ENCODE peak calls at places on chromosomes 4 and X, in ten cellular contexts. U is fibroblast of lung; P is cardiac muscle cell; R is CD8-positive, alpha-beta T cell; Q is CD8-positive, alpha-beta memory T cell; T is neural progenitor cell; D is neuronal stem cell; H is CD4-positive, alpha-beta memory T cell; K is endothelial cell of umbilical vein; A is IMR-90. F is an unnamed sample. For H3K27me3, the result is how much of the 10 kb centered on the place peaks cover.

GRCh38 chr4:126582737-126583136 is 1050.0 kb upstream of the INTU start:
- DNase-seq in T (peak), Q (no peak), P (no peak), R (no peak), H (no peak), K (no peak), A (peak), U (no peak), D (no peak), F (no peak)

GRCh38 chrX:152601848-152602616 is 35.7 kb upstream of the GABRQ start:
- DNase-seq in Q (no peak), R (no peak), D (no peak), T (peak), P (no peak), K (no peak), H (no peak), U (peak), A (no peak), F (no peak)

GRCh38 chr4:137310593-137311490 is 221.5 kb downstream of the PCDH18 start:
- DNase-seq in Q (no peak), R (no peak), D (no peak), P (no peak), A (peak), U (peak), H (no peak), K (no peak), T (no peak), F (no peak)

GRCh38 chr4:158873795-158874359 is 105.1 kb downstream of the FNIP2 start:
- DNase-seq in K (peak), Q (no peak), U (peak), D (no peak), H (no peak), R (no peak), T (no peak), P (no peak), A (peak), F (no peak)

GRCh38 chrX:144627947-144628346 is 619.4 kb upstream of the SPANXN1 start:
- DNase-seq in D (no peak), A (no peak), H (no peak), U (no peak), P (no peak), K (no peak), Q (no peak), T (no peak), R (no peak), F (no peak)

GRCh38 chr4:56375458-56375857 is 11.8 kb downstream of the AASDH start:
- DNase-seq in U (peak), D (no peak), A (no peak), T (no peak), R (no peak), P (no peak), K (no peak), H (no peak), Q (no peak), F (no peak)

GRCh38 chr4:120841580-120841979 is 80.9 kb downstream of the PRDM5 start:
- DNase-seq in H (no peak), A (peak), K (no peak), Q (no peak), T (no peak), R (no peak), U (peak), P (no peak), D (no peak), F (no peak)

GRCh38 chrX:13090261-13091110 is 46.1 kb upstream of the FAM9C start:
- DNase-seq in D (no peak), K (peak), P (no peak), R (no peak), Q (no peak), A (peak), T (no peak), U (no peak), H (no peak), F (no peak)

GRCh38 chr4:77146426-77147399 is 10.3 kb upstream of the CCNG2 start:
- DNase-seq in D (no peak), P (no peak), A (no peak), U (peak), H (no peak), Q (no peak), K (peak), T (no peak), R (no peak), F (no peak)

GRCh38 chr4:10123227-10124101 is 6.9 kb upstream of the WDR1 start:
- DNase-seq in H (no peak), Q (no peak), P (no peak), R (no peak), D (no peak), T (peak), K (peak), U (peak), A (peak), F (no peak)

GRCh38 chr4:109701566-109702399 is 1.5 kb downstream of the CASP6 start:
- DNase-seq in A (no peak), R (no peak), T (peak), H (peak), K (peak), P (no peak), U (no peak), Q (no peak), D (no peak), F (no peak)

GRCh38 chrX:150870487-150871340 is 27.8 kb downstream of the CD99L2 start:
- DNase-seq in K (no peak), U (no peak), P (no peak), D (no peak), Q (no peak), H (no peak), R (no peak), T (no peak), A (peak), F (no peak)

GRCh38 chr4:22170353-22170752 is 221.8 kb upstream of the KCNIP4 start:
- DNase-seq in T (no peak), U (peak), K (no peak), Q (no peak), A (peak), H (no peak), P (no peak), R (no peak), D (no peak), F (no peak)

GRCh38 chrX:150899191-150899757 is 806 bp upstream of the CD99L2 start:
- DNase-seq in H (peak), R (no peak), A (peak), Q (peak), D (no peak), K (peak), T (peak), U (peak), P (peak), F (peak)

GRCh38 chr4:67275179-67275750 is 270.0 kb downstream of the CENPC start:
- DNase-seq in T (no peak), H (no peak), K (no peak), U (no peak), R (no peak), Q (no peak), D (no peak), P (no peak), A (no peak), F (no peak)

GRCh38 chr4:151035321-151035720 is 20.2 kb upstream of the LRBA start:
- DNase-seq in T (no peak), K (no peak), P (no peak), A (no peak), H (no peak), D (no peak), R (no peak), U (no peak), Q (no peak), F (no peak)

GRCh38 chr4:146335763-146336412 is 121.5 kb downstream of the REELD1 start:
- DNase-seq in T (no peak), P (no peak), K (peak), H (no peak), R (no peak), U (no peak), Q (no peak), D (no peak), A (no peak), F (no peak)

GRCh38 chr4:55445921-55446577 is 50.3 kb downstream of the TMEM165 start:
- DNase-seq in K (no peak), H (no peak), D (no peak), U (peak), A (peak), R (no peak), P (no peak), Q (no peak), T (no peak), F (no peak)

GRCh38 chr4:154927126-154927525 is 146.1 kb downstream of the RBM46 start:
- DNase-seq in R (no peak), Q (no peak), P (no peak), T (no peak), D (no peak), U (no peak), K (no peak), H (no peak), A (no peak), F (no peak)

GRCh38 chrX:44400588-44400987 is 57.1 kb upstream of the EFHC2 start:
- DNase-seq in D (no peak), A (peak), U (peak), Q (no peak), T (no peak), H (no peak), K (peak), R (no peak), P (no peak), F (no peak)

GRCh38 chrX:53383376-53384087 is 38.9 kb downstream of the SMC1A start:
- DNase-seq in U (no peak), A (no peak), D (no peak), T (no peak), R (no peak), H (no peak), Q (no peak), P (no peak), K (peak), F (no peak)

GRCh38 chrX:91279479-91279878 is 155.2 kb upstream of the PABPC5 start:
- DNase-seq in T (no peak), U (no peak), K (no peak), D (no peak), H (no peak), R (no peak), P (no peak), A (no peak), Q (no peak), F (no peak)

GRCh38 chr4:106583567-106583966 is 215.0 kb upstream of the GIMD1 start:
- DNase-seq in A (peak), K (peak), P (no peak), R (no peak), H (no peak), T (no peak), U (peak), D (no peak), Q (no peak), F (no peak)

GRCh38 chr4:17189322-17189721 is 290.9 kb upstream of the LDB2 start:
- DNase-seq in D (no peak), T (no peak), A (peak), R (no peak), P (no peak), U (peak), Q (no peak), H (no peak), K (no peak), F (no peak)

GRCh38 chrX:16853537-16853936 is 16.6 kb downstream of the RBBP7 start:
- DNase-seq in K (no peak), D (no peak), P (no peak), T (no peak), A (peak), U (no peak), R (no peak), Q (no peak), H (no peak), F (no peak)

GRCh38 chr4:23837366-23837765 is 52.5 kb downstream of the PPARGC1A start:
- DNase-seq in P (no peak), H (no peak), A (no peak), Q (no peak), D (no peak), T (no peak), R (no peak), K (no peak), U (no peak), F (no peak)

GRCh38 chrX:39577976-39578962 is 519.5 kb downstream of the BCOR start:
- DNase-seq in H (peak), T (no peak), P (no peak), U (peak), Q (no peak), A (no peak), D (no peak), K (no peak), R (peak), F (no peak)

GRCh38 chr4:102780476-102781144 is 19.8 kb upstream of the MANBA start:
- DNase-seq in A (peak), D (no peak), Q (no peak), T (no peak), K (no peak), U (peak), P (peak), H (no peak), R (no peak), F (no peak)

GRCh38 chr4:184891765-184892164 is 66.0 kb upstream of the ACSL1 start:
- DNase-seq in Q (no peak), U (no peak), H (no peak), K (no peak), T (no peak), D (no peak), P (no peak), R (no peak), A (no peak), F (no peak)

GRCh38 chr4:77220841-77221613 is 64.0 kb downstream of the CCNG2 start:
- DNase-seq in H (no peak), K (no peak), T (no peak), R (no peak), Q (no peak), P (peak), D (no peak), A (peak), U (peak), F (peak)

GRCh38 chrX:9171841-9172240 is 137.9 kb upstream of the FAM9B start:
- DNase-seq in K (peak), U (peak), R (no peak), Q (no peak), T (no peak), A (peak), P (no peak), D (no peak), H (no peak), F (no peak)

GRCh38 chr4:117134386-117134785 is 49.0 kb upstream of the TRAM1L1 start:
- DNase-seq in P (peak), H (no peak), Q (no peak), A (peak), T (peak), D (peak), R (no peak), K (peak), U (peak), F (no peak)

GRCh38 chr4:113435893-113436292 is 325.6 kb downstream of the CAMK2D start:
- DNase-seq in U (peak), P (no peak), A (peak), T (no peak), R (no peak), D (no peak), Q (no peak), K (peak), H (no peak), F (peak)

GRCh38 chr4:102438873-102439614 is 62.1 kb upstream of the NFKB1 start:
- DNase-seq in R (no peak), A (peak), T (no peak), Q (no peak), D (no peak), P (no peak), H (no peak), K (peak), U (peak), F (no peak)

GRCh38 chr4:100762738-100763137 is 244.9 kb upstream of the EMCN start:
- DNase-seq in T (no peak), P (no peak), Q (no peak), A (no peak), D (no peak), R (no peak), K (no peak), H (no peak), U (no peak), F (no peak)

GRCh38 chrX:12401252-12401651 is 263.0 kb downstream of the FRMPD4 start:
- DNase-seq in U (no peak), A (no peak), Q (no peak), P (no peak), T (no peak), R (no peak), D (no peak), K (no peak), H (no peak), F (no peak)

GRCh38 chr4:101345271-101345595 is 2.1 kb downstream of the PPP3CA start:
- DNase-seq in P (no peak), R (no peak), Q (no peak), H (no peak), T (no peak), K (peak), A (peak), D (no peak), U (peak), F (no peak)

GRCh38 chrX:17082831-17083230 is 136.4 kb downstream of the REPS2 start:
- DNase-seq in R (no peak), A (no peak), Q (no peak), H (no peak), T (peak), D (no peak), P (no peak), U (peak), K (peak), F (no peak)

GRCh38 chrX:22351966-22352365 is 79.3 kb downstream of the CBLL2 start:
- DNase-seq in T (no peak), H (no peak), R (no peak), Q (no peak), K (peak), A (no peak), D (no peak), U (no peak), P (no peak), F (no peak)

DNA sequence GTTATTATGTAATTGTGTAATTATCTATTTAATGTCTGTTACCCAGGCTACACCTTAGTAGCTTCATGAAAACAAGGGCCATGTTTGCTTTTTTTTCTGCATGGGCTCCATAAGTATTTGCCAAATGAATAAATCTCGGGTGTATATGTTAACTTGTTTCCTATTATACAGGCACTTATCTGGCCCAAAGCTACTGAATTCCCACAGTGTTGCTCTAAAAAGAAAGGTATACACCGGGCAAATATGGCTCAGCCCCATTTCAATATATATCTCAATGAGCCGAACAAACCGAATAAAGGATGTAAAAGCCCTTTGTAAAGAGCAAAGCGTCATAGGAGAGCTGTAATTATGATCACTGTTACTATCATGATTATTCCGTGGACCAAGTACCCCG is 767 bp downstream of the PAQR3 start:
- DNase-seq in A (no peak), H (peak), U (no peak), T (no peak), P (no peak), D (no peak), Q (no peak), R (no peak), K (no peak), F (no peak)
- H3K27ac ChIP-seq in A (no peak), H (peak), U (peak), T (no peak), P (no peak), D (no peak), Q (peak), R (peak), K (peak), F (no peak)

GRCh38 chr4:90318208-90318607 is 191.0 kb downstream of the CCSER1 start:
- DNase-seq in R (no peak), U (peak), P (no peak), Q (no peak), T (no peak), D (no peak), H (no peak), K (peak), A (peak), F (no peak)

GRCh38 chr4:90317785-90318184 is 190.6 kb downstream of the CCSER1 start:
- DNase-seq in D (no peak), P (no peak), U (peak), A (peak), Q (no peak), T (no peak), R (no peak), K (peak), H (no peak), F (no peak)
- H3K4me3 ChIP-seq in D (no peak), P (no peak), U (peak), A (peak), Q (no peak), T (no peak), R (no peak), K (no peak), H (no peak), F (no peak)

DNA sequence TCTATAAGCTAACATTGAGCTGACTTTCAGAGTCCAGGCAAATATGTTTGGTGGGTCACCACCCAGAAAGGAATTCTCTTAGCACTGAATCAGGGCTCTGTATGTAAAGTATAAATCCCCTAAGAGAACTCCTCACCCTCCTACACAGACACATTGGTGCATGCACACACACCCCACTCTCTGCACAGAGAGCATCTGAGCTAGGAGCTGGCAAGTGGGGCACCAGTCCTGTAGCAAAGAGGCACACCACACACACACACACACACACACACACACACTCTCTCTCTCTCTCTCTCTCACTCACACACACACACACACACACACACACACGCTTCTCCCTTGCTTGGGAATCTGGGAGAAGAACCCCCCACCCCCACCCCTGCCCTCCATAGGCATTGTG is 3.2 kb downstream of the SLITRK2 start:
- DNase-seq in K (no peak), U (no peak), H (no peak), R (no peak), D (no peak), P (no peak), T (no peak), Q (no peak), A (no peak), F (no peak)
- H3K27me3 ChIP-seq in K (under half), U (under half), H (under half), R (under half), D (half or more), P (half or more), T (half or more), Q (under half), A (under half), F (under half)

DNA sequence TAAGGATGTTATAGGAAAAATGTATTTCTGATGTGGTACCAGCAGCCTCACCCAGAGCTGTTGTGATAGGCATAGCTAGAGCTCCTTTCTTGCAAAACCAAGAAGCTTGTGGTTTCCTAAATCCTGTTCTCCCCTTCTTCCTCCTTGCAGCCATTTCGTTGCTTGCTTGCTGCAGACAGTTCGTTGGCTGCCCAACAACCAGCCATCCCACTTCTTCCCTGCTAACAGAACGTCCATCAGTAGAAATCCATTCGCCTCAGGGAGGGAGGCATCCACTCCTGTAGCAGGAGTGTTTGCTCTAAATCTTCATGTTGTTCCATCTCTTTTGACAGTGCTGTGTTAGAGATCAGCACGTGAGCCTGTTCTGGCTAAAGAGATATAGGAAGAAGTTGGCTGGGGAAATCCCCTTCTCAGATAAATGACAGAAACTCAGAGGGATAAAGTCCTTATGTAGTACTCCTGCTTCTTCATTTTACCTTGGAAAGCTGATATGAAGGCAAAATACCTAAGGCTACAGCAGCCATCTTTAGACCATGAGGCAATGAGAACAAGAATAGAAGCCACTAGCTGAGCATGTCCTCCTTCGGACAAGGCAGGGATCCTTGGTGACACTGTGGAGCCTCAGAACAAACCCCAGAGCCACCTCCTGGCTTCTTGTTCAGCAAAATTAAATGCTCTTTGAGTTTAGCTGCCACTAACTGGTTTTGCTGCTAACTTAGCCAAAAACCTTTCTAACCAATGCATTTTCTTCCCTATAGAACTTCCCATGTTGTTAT is 68.4 kb upstream of the RELL1 start:
- DNase-seq in R (no peak), K (no peak), H (no peak), D (no peak), Q (no peak), P (no peak), U (no peak), T (no peak), A (no peak), F (no peak)
- H3K27ac ChIP-seq in R (no peak), K (no peak), H (no peak), D (no peak), Q (no peak), P (no peak), U (no peak), T (no peak), A (no peak), F (no peak)

DNA sequence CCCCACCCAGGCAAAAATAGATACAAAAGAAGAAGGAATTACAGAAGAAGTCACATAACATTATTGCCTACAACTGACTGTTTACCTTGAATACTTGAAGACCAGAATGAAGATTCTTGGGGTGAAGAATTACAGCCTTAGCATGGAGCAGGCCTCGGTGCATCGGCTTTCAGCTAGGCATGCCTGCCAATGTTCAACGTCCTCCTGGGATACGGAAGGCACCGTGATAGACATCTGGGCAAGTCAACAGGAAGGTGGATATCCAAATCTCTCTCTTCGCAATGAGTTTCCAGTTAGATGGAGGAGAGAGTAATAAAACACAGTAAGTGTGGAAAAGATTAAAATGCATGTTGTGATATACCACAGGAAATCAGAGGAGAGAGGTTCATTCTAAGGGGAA is 316.1 kb downstream of the TRIML1 start:
- DNase-seq in P (no peak), R (no peak), D (no peak), Q (no peak), A (no peak), U (no peak), K (no peak), H (no peak), T (no peak), F (no peak)
- H3K4me3 ChIP-seq in P (no peak), R (no peak), D (no peak), Q (no peak), A (no peak), U (no peak), K (no peak), H (no peak), T (no peak), F (no peak)